ENCODE peak calls at places on chromosomes 13 and 19, in ten cellular contexts. D is pancreas, G is GM12878, E is suprapubic skin, Z is cardiac fibroblast, R is astrocyte of the spinal cord, T is brain microvascular endothelial cell, K is NB4, L is AG04449, B is right lobe of liver. J is an unnamed sample.

GRCh38 chr19:47351545-47351944 is 2.4 kb downstream of the DHX34 start:
- DNase-seq in L (no peak), R (peak; percentile 41), Z (peak; percentile 44), K (peak; percentile 77), T (peak; percentile 41), E (no peak), D (no peak), B (no peak), G (no peak), J (no peak)

GRCh38 chr13:91381371-91381770 is 17.1 kb upstream of the GPC5 start:
- DNase-seq in G (no peak), Z (peak; percentile 32), B (no peak), K (peak; percentile 49), T (peak; percentile 11), R (peak; percentile 50), E (no peak), D (no peak), L (no peak), J (no peak)

GRCh38 chr19:51131780-51132680 is 7.3 kb downstream of the SIGLEC9 start:
- DNase-seq in E (peak; percentile 78), K (peak; percentile 81), Z (peak; percentile 75), L (no peak), R (peak; percentile 1), D (no peak), T (peak; percentile 79), G (no peak), B (peak; percentile 68), J (no peak)

GRCh38 chr19:45253396-45254027 is 2.4 kb downstream of the MARK4 start:
- DNase-seq in L (no peak), R (peak; percentile 22), E (no peak), T (peak; percentile 16), K (no peak), D (no peak), B (no peak), Z (peak; percentile 35), G (no peak), J (no peak)

GRCh38 chr19:38047048-38047435 is 140.0 kb downstream of the SIPA1L3 start:
- DNase-seq in Z (no peak), E (no peak), D (no peak), K (no peak), R (no peak), T (no peak), B (no peak), L (no peak), G (no peak), J (no peak)

GRCh38 chr13:104799152-104799551 is 1732.9 kb upstream of the SLC10A2 start:
- DNase-seq in T (no peak), D (no peak), K (no peak), Z (no peak), B (no peak), G (no peak), E (no peak), R (no peak), L (no peak), J (no peak)

GRCh38 chr13:39451301-39451700 is 151.7 kb downstream of the LHFPL6 start:
- DNase-seq in Z (peak; percentile 71), D (peak; percentile 15), E (no peak), T (no peak), G (no peak), R (peak; percentile 40), L (no peak), B (no peak), K (peak; percentile 85), J (no peak)

GRCh38 chr13:30457306-30457891 is 8.3 kb downstream of the HMGB1 start:
- DNase-seq in K (peak; percentile 31), E (no peak), G (no peak), D (no peak), R (no peak), L (no peak), Z (no peak), B (no peak), T (no peak), J (no peak)

GRCh38 chr13:99990045-99990977 is 8.7 kb downstream of the ZIC2 start:
- DNase-seq in L (no peak), D (no peak), B (no peak), E (no peak), K (no peak), Z (no peak), G (no peak), T (no peak), R (peak; percentile 69), J (no peak)

GRCh38 chr13:39876258-39876657 is 220.8 kb downstream of the COG6 start:
- DNase-seq in B (no peak), T (peak; percentile 98), Z (peak; percentile 98), G (no peak), R (peak; percentile 89), L (peak; percentile 88), D (no peak), E (no peak), K (peak; percentile 11), J (no peak)

GRCh38 chr19:15464394-15465385 is at the start of gene RASAL3:
- DNase-seq in R (no peak), K (peak; percentile 80), T (no peak), L (no peak), D (no peak), Z (peak; percentile 19), E (no peak), B (no peak), G (peak; percentile 51), J (no peak)

GRCh38 chr13:51034906-51035305 is 76.2 kb downstream of the C13orf42 start:
- DNase-seq in L (no peak), B (no peak), D (no peak), R (no peak), T (no peak), Z (peak; percentile 6), E (no peak), G (no peak), K (no peak), J (no peak)

GRCh38 chr13:41762796-41763195 is 198.1 kb downstream of the VWA8 start:
- DNase-seq in E (no peak), G (no peak), L (no peak), B (no peak), D (no peak), T (no peak), Z (no peak), R (no peak), K (no peak), J (no peak)

GRCh38 chr13:21149568-21149967 is 26.8 kb downstream of the SKA3 start:
- DNase-seq in Z (peak; percentile 1), K (peak; percentile 44), R (peak; percentile 18), T (no peak), B (no peak), L (no peak), G (no peak), D (no peak), E (no peak), J (no peak)

DNA sequence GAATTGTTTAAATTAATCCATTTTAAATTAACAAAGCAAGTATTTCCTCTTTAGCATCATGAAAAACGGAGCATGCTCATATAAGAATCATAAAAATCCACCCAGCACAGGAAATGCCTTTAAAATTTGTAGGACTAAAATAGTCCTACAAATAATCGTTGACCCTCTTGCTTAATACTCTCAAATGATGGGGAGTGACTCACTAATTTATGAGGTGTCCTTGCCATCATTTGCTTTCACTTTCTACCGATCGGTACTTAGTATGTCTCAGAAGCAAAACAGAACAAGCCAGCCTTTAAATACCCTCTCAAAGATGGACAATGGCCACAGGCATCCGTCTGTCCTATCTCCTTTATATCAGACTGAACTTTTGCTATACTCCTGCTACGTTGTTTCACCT is 97.2 kb downstream of the SUCLA2 start:
- DNase-seq in E (no peak), Z (peak; percentile 49), K (peak; percentile 73), B (no peak), G (no peak), R (peak; percentile 48), L (peak; percentile 33), D (no peak), T (peak; percentile 41), J (no peak)
- H3K4me3 ChIP-seq in E (no peak overlapping the region), Z (no peak overlapping the region), K (peak overlapping the region; percentile 51), B (peak overlapping the region; percentile 16), G (no peak overlapping the region), R (no peak overlapping the region), L (no peak overlapping the region), D (no peak overlapping the region), T (no peak overlapping the region), J (no peak overlapping the region)

DNA sequence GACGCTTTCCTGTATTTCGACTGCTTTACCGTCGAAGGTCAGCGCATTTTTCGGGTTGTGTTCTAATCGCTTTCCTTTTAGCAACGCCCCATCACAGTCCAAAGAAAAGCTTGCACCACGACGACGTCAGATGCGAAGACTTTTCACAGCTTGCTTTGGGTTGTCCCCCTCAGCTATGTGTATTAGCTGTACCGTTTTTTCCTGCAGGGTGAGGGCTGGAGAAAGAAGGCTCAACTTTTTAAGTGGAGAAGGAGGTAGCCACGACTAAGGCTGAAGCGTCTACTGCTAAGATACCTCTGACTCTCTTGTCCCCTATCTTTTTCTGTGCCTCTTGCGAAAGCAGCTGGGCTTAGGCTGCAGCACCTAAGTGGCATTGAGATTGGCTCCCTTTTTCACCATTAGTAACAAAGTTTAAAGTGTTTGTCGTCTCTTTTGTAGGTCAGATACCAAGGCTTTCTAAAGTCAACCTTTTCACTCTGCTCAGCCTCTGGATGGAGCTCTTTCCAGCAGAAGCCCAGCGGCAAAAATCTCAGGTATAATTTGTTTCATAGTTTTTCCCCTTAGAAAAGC is 793 bp downstream of the CDADC1 start:
- DNase-seq in D (peak; percentile 20), B (no peak), G (no peak), K (no peak), Z (peak; percentile 37), E (no peak), L (no peak), R (peak; percentile 25), T (peak; percentile 6), J (no peak)
- TF ChIP-seq CTCF in D (no peak), B (no peak), G (peak; percentile 7), K (peak; percentile 10), Z (no peak), E (no peak), L (no peak), R (peak; percentile 35), T (peak; percentile 40), J (peak; percentile 30)

DNA sequence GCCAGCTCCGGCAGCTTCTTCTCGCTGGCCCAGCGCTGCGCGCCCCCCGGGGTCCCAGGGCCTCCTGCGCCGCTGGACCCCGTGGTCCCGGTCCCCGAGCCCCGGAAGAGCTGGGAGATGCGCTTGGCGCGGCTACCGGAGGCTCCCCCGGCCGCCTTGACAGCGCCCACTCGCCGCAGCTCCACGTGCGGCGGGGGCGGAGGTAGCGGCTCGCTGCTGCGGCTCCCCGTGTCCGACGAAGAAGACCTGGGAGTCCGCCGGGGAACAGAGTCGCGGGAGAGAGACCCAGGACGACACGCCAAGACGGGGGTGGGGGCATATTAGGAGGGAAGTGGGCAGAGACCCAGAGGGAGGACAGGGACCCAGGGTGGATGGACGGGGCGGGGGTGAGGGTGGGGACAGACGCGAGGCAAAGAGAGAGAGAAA is 997 bp downstream of the RASIP1 start:
- DNase-seq in B (no peak), Z (no peak), T (no peak), L (no peak), D (peak; percentile 57), G (no peak), E (no peak), R (no peak), K (no peak), J (no peak)
- H3K4me3 ChIP-seq in B (peak overlapping the region; percentile 58), Z (no peak overlapping the region), T (no peak overlapping the region), L (peak overlapping the region; percentile 42), D (peak overlapping the region; percentile 60), G (peak overlapping the region; percentile 44), E (peak overlapping the region; percentile 61), R (peak overlapping the region; percentile 13), K (no peak overlapping the region), J (peak overlapping the region; percentile 55)

DNA sequence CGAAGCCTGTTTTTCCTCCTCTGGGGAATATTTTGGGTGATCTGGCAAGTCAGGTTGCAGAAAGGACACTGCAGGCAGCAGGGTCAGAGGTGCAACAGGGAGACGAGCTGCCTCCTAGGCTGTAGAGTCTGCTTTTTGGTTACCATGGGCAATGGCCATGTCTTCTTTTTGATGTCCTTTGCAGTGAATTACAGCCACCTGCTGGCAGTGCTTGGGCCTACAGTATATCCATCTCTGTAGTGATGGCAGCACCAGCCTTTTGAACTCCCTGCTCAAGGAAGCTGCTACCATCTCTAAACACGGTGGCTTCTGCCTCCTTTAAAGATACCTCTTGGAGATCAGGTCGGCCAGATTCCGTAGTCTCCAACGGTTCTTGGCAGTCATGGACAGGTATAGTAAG is 73.9 kb downstream of the WTIP start:
- DNase-seq in G (no peak), K (peak; percentile 20), R (no peak), B (no peak), D (no peak), L (no peak), E (no peak), T (peak; percentile 25), Z (peak; percentile 31), J (no peak)
- TF ChIP-seq CTCF in G (peak; percentile 48), K (peak; percentile 15), R (peak; percentile 25), B (no peak), D (no peak), L (no peak), E (no peak), T (peak; percentile 29), Z (peak; percentile 48), J (peak; percentile 37)